ENCODE peak calls at places on chromosome X, in ten cellular contexts. W is heart right ventricle, I is Panc1, K is mucosa of descending colon, P is MM.1S, F is right lobe of liver, R is RWPE1, E is type B pancreatic cell, T is DND-41, B is Peyer's patch. O is an unnamed sample.

GRCh38 chrX:31483336-31483735 is 411.5 kb upstream of the FTHL17 start:
- DNase-seq in T (no peak), W (no peak), B (no peak), R (peak), F (no peak), P (no peak), K (no peak), I (no peak), E (no peak), O (no peak)

GRCh38 chrX:133709486-133709885 is 275.9 kb downstream of the GPC3 start:
- DNase-seq in K (no peak), R (no peak), F (no peak), T (no peak), P (no peak), I (no peak), B (no peak), W (no peak), E (no peak), O (no peak)

GRCh38 chrX:9526965-9527364 is 62.1 kb downstream of the TBL1X start:
- DNase-seq in W (no peak), P (no peak), F (no peak), B (no peak), T (no peak), K (no peak), I (no peak), E (no peak), R (no peak), O (no peak)

GRCh38 chrX:37578045-37578444 is 6.6 kb downstream of the LANCL3 start:
- DNase-seq in B (no peak), I (no peak), T (no peak), E (no peak), R (no peak), K (no peak), W (no peak), F (no peak), P (no peak), O (no peak)

GRCh38 chrX:45956222-45956867 is 588.9 kb downstream of the ZNF674 start:
- DNase-seq in W (no peak), P (no peak), B (no peak), R (no peak), F (no peak), K (no peak), I (no peak), T (no peak), E (no peak), O (no peak)

GRCh38 chrX:77527233-77528001 is 80.2 kb downstream of the FGF16 start:
- DNase-seq in P (no peak), I (no peak), K (peak), E (no peak), F (no peak), W (peak), R (no peak), T (no peak), B (no peak), O (no peak)

GRCh38 chrX:9671998-9672397 is 93.6 kb downstream of the GPR143 start:
- DNase-seq in E (no peak), B (no peak), I (no peak), K (no peak), W (no peak), R (no peak), P (no peak), T (no peak), F (no peak), O (no peak)

GRCh38 chrX:48664156-48664555 is 19.4 kb upstream of the WAS start:
- DNase-seq in K (no peak), B (no peak), T (no peak), W (no peak), R (no peak), P (no peak), I (no peak), E (no peak), F (no peak), O (no peak)

GRCh38 chrX:119374736-119375135 is 24.4 kb upstream of the SLC25A43 start:
- DNase-seq in E (no peak), W (no peak), T (no peak), P (no peak), I (no peak), F (no peak), B (no peak), R (peak), K (no peak), O (no peak)

GRCh38 chrX:144333429-144333828 is 449.6 kb downstream of the UBE2NL start:
- DNase-seq in B (no peak), T (no peak), F (no peak), I (no peak), R (no peak), P (no peak), W (no peak), E (no peak), K (no peak), O (no peak)

GRCh38 chrX:144335402-144335801 is 451.5 kb downstream of the UBE2NL start:
- DNase-seq in E (no peak), P (no peak), B (no peak), I (no peak), T (no peak), R (no peak), F (no peak), W (no peak), K (no peak), O (no peak)

DNA sequence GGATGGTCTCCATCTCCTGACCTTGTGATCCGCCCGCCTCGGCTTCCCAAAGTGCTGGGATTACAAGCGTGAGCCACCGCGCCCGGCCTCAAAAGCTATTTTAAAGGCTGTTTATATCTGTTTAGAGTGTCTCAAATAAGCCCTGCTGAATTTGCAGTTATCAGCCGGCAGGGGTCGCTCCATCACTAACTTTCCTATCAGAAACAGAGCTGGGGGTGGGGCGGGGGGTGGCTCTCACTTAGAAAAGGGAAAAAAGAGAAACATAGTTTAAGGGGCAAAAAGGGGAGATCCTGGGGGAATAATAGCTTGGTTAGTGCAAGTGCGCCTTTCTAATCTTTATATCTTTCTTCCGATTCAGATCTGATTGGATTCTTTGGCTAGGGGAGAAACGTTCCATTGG is 450.7 kb downstream of the UBE2NL start:
- DNase-seq in B (no peak), T (no peak), F (no peak), P (no peak), K (no peak), I (no peak), R (no peak), W (no peak), E (no peak), O (no peak)
- TF ChIP-seq CTCF in B (no peak), T (no peak), F (no peak), P (peak), K (no peak), I (peak), R (no peak), W (no peak), E (peak), O (no peak)

GRCh38 chrX:21770631-21771321 is 12.9 kb upstream of the SMPX start:
- DNase-seq in B (no peak), E (no peak), K (no peak), R (no peak), F (peak), T (no peak), W (no peak), I (no peak), P (no peak), O (no peak)
- TF ChIP-seq CTCF in B (no peak), E (peak), K (no peak), R (no peak), F (no peak), T (no peak), W (no peak), I (no peak), P (no peak), O (no peak)

GRCh38 chrX:135543924-135544323 is 23.5 kb downstream of the INTS6L start:
- DNase-seq in T (no peak), W (no peak), P (no peak), K (peak), B (no peak), F (no peak), E (no peak), I (no peak), R (no peak), O (peak)
- TF ChIP-seq CTCF in T (peak), W (no peak), P (peak), K (no peak), B (peak), F (no peak), E (peak), I (peak), R (no peak), O (peak)

GRCh38 chrX:3548743-3549441 is 164.6 kb downstream of the PRKX start:
- DNase-seq in B (no peak), E (no peak), I (no peak), R (peak), W (no peak), P (no peak), F (no peak), T (no peak), K (peak), O (no peak)
- TF ChIP-seq CTCF in B (peak), E (peak), I (peak), R (peak), W (peak), P (no peak), F (peak), T (no peak), K (no peak), O (no peak)

DNA sequence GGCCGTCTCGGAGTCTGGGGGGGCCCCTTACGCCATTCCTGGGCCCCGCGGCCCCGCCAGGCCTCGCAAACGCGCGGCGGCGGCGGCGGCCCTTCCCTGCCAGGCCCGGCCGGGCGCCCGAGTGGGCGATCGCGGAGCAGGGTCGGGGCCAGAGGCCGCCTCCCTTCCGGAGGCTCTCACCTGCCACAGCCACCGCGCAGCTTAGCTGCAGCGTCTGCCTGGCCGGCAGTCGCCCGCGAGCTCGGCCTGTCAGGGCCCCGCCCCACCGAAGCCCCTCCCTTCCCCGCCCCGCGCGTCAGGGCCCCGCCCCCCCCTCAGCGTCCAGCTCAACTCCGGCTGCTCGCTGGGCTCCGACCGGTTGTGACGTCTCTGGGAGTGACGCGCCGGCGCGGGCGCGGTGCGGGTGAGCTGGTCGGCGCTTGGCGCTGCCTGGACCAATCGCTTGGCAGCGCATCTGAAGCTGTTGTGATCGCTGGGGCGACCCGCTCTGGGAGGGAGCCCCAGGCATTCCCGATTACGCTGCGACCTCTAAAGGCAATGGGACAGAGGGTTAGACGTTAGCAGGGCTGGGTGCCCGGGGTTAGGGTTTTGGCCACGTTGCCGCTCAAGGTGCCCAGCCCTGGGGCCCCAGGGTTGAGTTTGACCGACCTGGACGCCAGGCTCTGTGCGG is at the start of gene SLC10A3:
- DNase-seq in R (peak), I (peak), P (peak), B (peak), W (peak), E (peak), K (peak), F (peak), T (peak), O (peak)
- TF ChIP-seq CTCF in R (no peak), I (no peak), P (peak), B (no peak), W (no peak), E (no peak), K (no peak), F (no peak), T (peak), O (no peak)

DNA sequence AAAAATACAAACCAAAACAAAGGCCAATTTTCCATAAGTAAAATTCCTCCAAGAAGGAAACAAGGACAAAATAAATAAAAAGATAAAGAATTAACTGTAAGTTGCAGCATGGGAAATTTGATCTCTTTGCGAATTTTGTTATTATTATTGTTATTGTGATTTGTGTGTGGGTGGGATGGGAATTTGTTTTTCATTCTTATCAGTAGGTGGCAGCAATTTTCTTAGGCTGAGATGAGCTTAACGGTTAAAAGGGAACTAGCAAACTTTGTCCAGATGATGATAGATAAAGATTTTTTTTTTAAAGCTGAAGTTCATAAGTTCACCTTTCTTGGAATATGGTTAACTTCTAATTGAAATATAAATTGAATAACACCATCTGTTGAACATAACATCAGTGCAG is 83.2 kb upstream of the IL1RAPL2 start:
- DNase-seq in R (no peak), W (no peak), B (no peak), F (no peak), E (no peak), I (no peak), T (no peak), P (peak), K (no peak), O (no peak)
- TF ChIP-seq CTCF in R (no peak), W (no peak), B (no peak), F (no peak), E (peak), I (peak), T (peak), P (peak), K (no peak), O (no peak)

GRCh38 chrX:152960115-152960514 is 33.8 kb downstream of the PNMA5 start:
- DNase-seq in F (no peak), B (no peak), T (no peak), R (no peak), K (no peak), I (no peak), P (no peak), W (no peak), E (no peak), O (no peak)

GRCh38 chrX:152958047-152958446 is 35.9 kb downstream of the PNMA5 start:
- DNase-seq in K (no peak), R (peak), E (no peak), I (no peak), B (no peak), F (no peak), W (no peak), T (no peak), P (no peak), O (no peak)

GRCh38 chrX:152958524-152959465 is 35.1 kb downstream of the PNMA5 start:
- DNase-seq in F (peak), B (peak), I (peak), E (peak), W (peak), R (peak), P (peak), T (peak), K (peak), O (peak)

GRCh38 chrX:152959626-152960025 is 34.3 kb downstream of the PNMA5 start:
- DNase-seq in E (no peak), P (no peak), I (no peak), W (no peak), F (no peak), B (no peak), R (no peak), T (no peak), K (no peak), O (no peak)
- TF ChIP-seq CTCF in E (no peak), P (no peak), I (no peak), W (no peak), F (no peak), B (no peak), R (no peak), T (no peak), K (no peak), O (no peak)

GRCh38 chrX:101208152-101208905 is 11.3 kb upstream of the DRP2 start:
- DNase-seq in W (no peak), T (no peak), E (no peak), I (no peak), K (no peak), R (no peak), B (no peak), P (no peak), F (no peak), O (no peak)

GRCh38 chrX:101203782-101204351 is 15.7 kb upstream of the DRP2 start:
- DNase-seq in K (no peak), R (no peak), E (no peak), I (no peak), F (no peak), P (no peak), B (no peak), W (no peak), T (no peak), O (no peak)

GRCh38 chrX:101210630-101211029 is 9.0 kb upstream of the DRP2 start:
- DNase-seq in B (no peak), W (no peak), I (no peak), T (no peak), R (no peak), P (no peak), E (no peak), F (no peak), K (no peak), O (no peak)

DNA sequence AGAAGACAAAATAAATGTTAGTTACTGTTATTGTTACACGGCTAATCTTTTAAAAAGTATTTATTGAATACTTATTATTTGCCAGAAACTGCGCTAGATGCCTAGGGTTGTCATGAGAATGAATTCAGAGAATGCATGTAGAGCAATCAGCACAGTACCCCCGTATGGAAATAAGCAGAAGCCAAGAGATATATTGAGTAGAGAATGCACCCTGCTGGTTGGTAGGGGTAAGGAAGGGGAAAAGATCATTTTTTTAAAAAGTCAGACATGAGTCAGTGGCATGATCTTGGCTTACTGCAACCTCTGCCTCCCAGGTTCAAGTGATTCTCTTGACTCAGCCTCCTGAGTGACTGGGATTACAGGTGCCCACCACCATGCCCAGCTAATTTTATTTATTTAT is 13.1 kb upstream of the DRP2 start:
- DNase-seq in K (peak), R (peak), T (no peak), I (peak), B (no peak), F (no peak), P (peak), E (no peak), W (no peak), O (peak)
- TF ChIP-seq CTCF in K (no peak), R (no peak), T (peak), I (peak), B (peak), F (peak), P (peak), E (peak), W (peak), O (peak)

GRCh38 chrX:20253232-20253543 is 13.5 kb downstream of the RPS6KA3 start:
- DNase-seq in K (no peak), R (no peak), P (no peak), E (no peak), T (no peak), W (no peak), B (no peak), F (no peak), I (no peak), O (no peak)
- TF ChIP-seq CTCF in K (no peak), R (no peak), P (no peak), E (peak), T (no peak), W (no peak), B (no peak), F (no peak), I (peak), O (no peak)

O was measured in activated CD8-positive, alpha-beta T cell treated with anti-CD3 and anti-CD28 coated beads for 36 hours.